ENCODE peak calls at places on chromosomes 2 and 18, in five cellular contexts. B, D, R, U and Z are unnamed samples.

GRCh38 chr18:11785444-11786055 is 65.7 kb upstream of the CHMP1B start:
- DNase-seq in R (no peak), D (no peak), B (no peak), U (no peak), Z (no peak)

GRCh38 chr2:104867351-104868080 is 13.6 kb downstream of the POU3F3 start:
- DNase-seq in U (no peak), D (no peak), B (no peak), R (no peak), Z (no peak)

GRCh38 chr18:23276456-23276855 is 141.2 kb downstream of the CABLES1 start:
- DNase-seq in B (no peak), R (no peak), U (peak; percentile 14), D (no peak), Z (no peak)

GRCh38 chr18:47150824-47151366 is 595 bp upstream of the HDHD2 start:
- DNase-seq in U (peak; percentile 21), R (no peak), D (no peak), B (peak; percentile 20), Z (no peak)

GRCh38 chr2:196718796-196719564 is 79.5 kb downstream of the CCDC150 start:
- DNase-seq in U (peak; percentile 92), B (peak; percentile 85), R (no peak), D (peak; percentile 66), Z (no peak)

GRCh38 chr2:157691695-157692094 is 63.0 kb upstream of the ACVR1C start:
- DNase-seq in R (no peak), B (no peak), U (no peak), D (no peak), Z (no peak)

GRCh38 chr2:42788882-42789281 is 3.5 kb downstream of the HAAO start:
- DNase-seq in B (no peak), D (no peak), R (no peak), U (no peak), Z (no peak)

GRCh38 chr2:158463496-158464095 is 6.8 kb downstream of the PKP4 start:
- DNase-seq in R (no peak), D (no peak), B (no peak), U (peak; percentile 10), Z (no peak)

GRCh38 chr18:23745366-23745765 is 56.1 kb downstream of the LAMA3 start:
- DNase-seq in B (no peak), U (no peak), D (no peak), R (no peak), Z (no peak)

GRCh38 chr2:53445376-53446072 is 322.1 kb upstream of the CHAC2 start:
- DNase-seq in B (peak; percentile 63), U (peak; percentile 27), R (no peak), D (peak; percentile 17), Z (no peak)

GRCh38 chr2:216108310-216108966 is 710 bp upstream of the XRCC5 start:
- DNase-seq in R (no peak), D (no peak), B (no peak), U (no peak), Z (peak; percentile 13)

GRCh38 chr2:128291161-128291843 is 27.4 kb downstream of the HS6ST1 start:
- DNase-seq in D (no peak), U (no peak), B (no peak), R (no peak), Z (no peak)

DNA sequence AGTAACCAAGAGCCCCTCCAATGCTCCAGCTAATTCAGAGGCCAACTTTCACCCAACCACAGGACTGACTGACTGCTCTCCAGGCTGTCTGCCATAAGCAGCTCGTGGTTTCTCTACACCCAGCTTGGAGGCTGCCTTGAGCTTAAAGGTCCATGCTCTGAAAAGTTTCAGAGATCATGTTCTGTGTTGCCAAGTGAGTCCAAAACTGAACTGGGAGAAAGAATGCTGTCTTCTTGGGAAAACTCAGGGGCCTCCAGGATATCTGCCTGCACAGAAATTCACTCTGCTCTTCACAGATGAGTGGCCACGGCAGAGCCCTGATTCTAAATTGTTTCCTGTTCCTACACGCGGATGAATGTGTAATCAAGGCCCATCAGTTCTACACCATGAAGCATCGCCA is 51.1 kb downstream of the LPIN2 start:
- DNase-seq in D (no peak), R (no peak), B (peak; percentile 36), U (peak; percentile 46), Z (no peak)
- H3K4me3 ChIP-seq in D (no peak overlapping the region), R (no peak overlapping the region), B (no peak overlapping the region), U (no peak overlapping the region), Z (no peak overlapping the region)

GRCh38 chr2:237699870-237700582 is 72.6 kb downstream of the LRRFIP1 start:
- DNase-seq in U (no peak), D (no peak), B (no peak), R (no peak), Z (no peak)

GRCh38 chr2:237701033-237701858 is 73.9 kb downstream of the LRRFIP1 start:
- DNase-seq in B (no peak), U (no peak), D (no peak), R (no peak), Z (no peak)

GRCh38 chr2:237702439-237703397 is 75.3 kb downstream of the LRRFIP1 start:
- DNase-seq in R (no peak), U (peak; percentile 51), D (no peak), B (peak; percentile 35), Z (no peak)

GRCh38 chr2:237700583-237701032 is 73.2 kb downstream of the LRRFIP1 start:
- DNase-seq in D (no peak), B (peak; percentile 54), R (no peak), U (peak; percentile 77), Z (no peak)

GRCh38 chr2:237701859-237702370 is 74.5 kb downstream of the LRRFIP1 start:
- DNase-seq in B (no peak), D (no peak), R (no peak), U (no peak), Z (no peak)
- H3K4me3 ChIP-seq in B (peak overlapping the region; percentile 23), D (no peak overlapping the region), R (peak overlapping the region; percentile 13), U (no peak overlapping the region), Z (no peak overlapping the region)

DNA sequence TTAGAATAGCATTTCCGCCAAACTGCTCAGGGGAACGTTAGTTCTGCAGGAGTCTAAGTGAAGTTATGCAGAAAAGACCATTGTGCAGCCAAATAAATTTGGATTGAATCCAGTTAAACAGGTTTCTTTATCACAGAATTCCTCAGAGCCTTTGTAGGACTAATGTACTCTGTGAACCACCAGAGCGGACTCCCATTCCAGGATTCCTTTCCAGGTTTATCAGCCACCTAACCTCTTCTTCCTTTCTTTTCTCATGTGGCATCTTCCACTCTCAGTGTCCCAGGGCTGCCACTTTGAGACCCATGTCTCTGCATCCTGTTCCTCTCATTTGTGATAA is 350.4 kb downstream of the TSN start:
- DNase-seq in B (no peak), R (no peak), U (no peak), D (no peak), Z (peak; percentile 68)
- H3K4me3 ChIP-seq in B (no peak overlapping the region), R (no peak overlapping the region), U (no peak overlapping the region), D (no peak overlapping the region), Z (no peak overlapping the region)

GRCh38 chr18:70414315-70414714 is 125.5 kb downstream of the SOCS6 start:
- DNase-seq in U (no peak), R (no peak), D (no peak), B (no peak), Z (no peak)
- H3K4me3 ChIP-seq in U (no peak overlapping the region), R (no peak overlapping the region), D (no peak overlapping the region), B (no peak overlapping the region), Z (no peak overlapping the region)

GRCh38 chr18:77061291-77061945 is 71.2 kb downstream of the MBP start:
- DNase-seq in D (no peak), U (no peak), B (no peak), R (no peak), Z (no peak)
- H3K4me3 ChIP-seq in D (no peak overlapping the region), U (no peak overlapping the region), B (no peak overlapping the region), R (no peak overlapping the region), Z (no peak overlapping the region)

DNA sequence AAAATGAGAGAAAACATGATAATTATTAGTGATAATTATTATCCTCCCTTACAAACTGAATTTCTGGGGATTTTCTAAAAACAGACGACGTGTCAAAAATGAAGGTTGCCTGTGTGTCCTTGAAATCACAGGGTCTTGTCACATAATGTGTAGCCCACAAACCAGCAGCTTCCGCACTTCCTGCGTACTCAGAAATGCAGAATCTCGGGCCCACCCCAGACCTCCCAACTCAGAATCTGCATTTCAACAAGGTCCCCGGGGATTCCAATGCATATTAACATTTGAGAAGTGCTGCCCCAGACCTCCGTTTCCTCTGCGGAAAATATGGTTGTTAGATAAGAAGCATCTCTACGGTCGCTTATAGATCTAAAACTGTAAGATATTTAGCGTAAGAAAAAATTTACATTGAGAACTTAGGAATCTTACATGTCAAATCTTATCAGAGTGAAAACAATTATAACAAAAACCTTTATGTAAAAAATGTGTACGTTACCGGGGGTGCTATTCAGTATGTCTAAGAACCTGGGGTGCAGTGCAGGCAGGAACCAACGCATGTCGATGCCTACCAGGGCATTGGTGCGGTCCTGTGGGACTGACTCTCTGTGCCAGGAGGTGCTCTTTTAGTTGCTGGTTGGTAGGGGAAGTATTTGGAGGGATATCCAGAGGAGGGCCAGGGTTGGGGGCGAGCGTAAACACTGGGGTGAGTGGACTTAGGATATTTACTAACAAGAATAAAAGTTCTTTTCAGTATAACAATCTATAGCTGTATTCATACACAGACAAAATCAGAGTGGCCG is 15.2 kb downstream of the CDKL4 start:
- DNase-seq in D (no peak), R (no peak), U (no peak), B (no peak), Z (no peak)
- H3K4me3 ChIP-seq in D (no peak overlapping the region), R (peak overlapping the region; percentile 15), U (peak overlapping the region; percentile 25), B (no peak overlapping the region), Z (no peak overlapping the region)

GRCh38 chr2:85888020-85888744 is 608 bp downstream of the ST3GAL5 start:
- DNase-seq in U (peak; percentile 42), D (no peak), R (no peak), B (peak; percentile 35), Z (no peak)

GRCh38 chr2:85887566-85888019 is 1.2 kb downstream of the ST3GAL5 start:
- DNase-seq in R (peak; percentile 27), B (peak; percentile 59), U (peak; percentile 75), D (no peak), Z (peak; percentile 36)

GRCh38 chr2:85888745-85889647 is at the start of gene ST3GAL5:
- DNase-seq in U (peak; percentile 93), B (peak; percentile 92), D (no peak), R (peak; percentile 56), Z (peak; percentile 94)

GRCh38 chr2:85886585-85886984 is 2.2 kb downstream of the ST3GAL5 start:
- DNase-seq in U (peak; percentile 97), B (no peak), D (peak; percentile 93), R (no peak), Z (no peak)

GRCh38 chr2:85886141-85886540 is 2.6 kb downstream of the ST3GAL5 start:
- DNase-seq in U (no peak), D (no peak), B (no peak), R (no peak), Z (no peak)
- H3K4me3 ChIP-seq in U (no peak overlapping the region), D (no peak overlapping the region), B (no peak overlapping the region), R (no peak overlapping the region), Z (no peak overlapping the region)

DNA sequence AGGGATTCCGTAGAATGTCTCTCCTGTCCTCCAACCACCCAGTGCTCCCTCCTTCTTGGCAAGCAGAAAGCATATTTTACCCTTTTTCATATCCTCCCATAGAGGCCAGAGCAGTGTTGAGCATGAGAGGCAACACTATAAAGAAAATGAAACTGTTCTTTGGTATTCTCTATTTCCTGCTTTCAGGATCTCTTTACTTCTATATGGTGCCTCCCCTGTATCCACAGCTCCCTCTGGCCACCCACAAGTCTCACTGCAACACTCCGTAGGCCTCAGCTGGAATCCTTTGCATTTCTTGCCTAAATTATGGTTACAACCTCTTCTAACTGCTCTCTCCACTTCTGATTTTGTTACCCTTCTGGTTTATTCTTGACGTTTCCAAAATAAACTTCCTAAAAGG is 74.9 kb upstream of the C2orf15 start:
- DNase-seq in R (no peak), B (peak; percentile 87), D (peak; percentile 16), U (peak; percentile 80), Z (peak; percentile 44)
- H3K4me3 ChIP-seq in R (no peak overlapping the region), B (peak overlapping the region; percentile 47), D (no peak overlapping the region), U (no peak overlapping the region), Z (no peak overlapping the region)